ENCODE peak calls at places on chromosomes 7 and 10, in seven cellular contexts. P is stimulated activated CD8-positive, alpha-beta memory T cell treated with anti-CD3 and anti-CD28 coated beads, Interleukin-12 subunit alpha, Interleukin-12 subunit beta, amount 100 ng/mL, for 4 hours; D is lung; V is effector CD4-positive, alpha-beta T cell; I is NCI-H1092 treated with DMSO at 0.1 percent for 48 hours; O is NCI-H1105 treated with DMSO at 0.1 percent for 48 hours; J is HCT116. W is an unnamed sample.
A peak's percentile ranks its signal among the peaks of the same experiment; 100 is the strongest.

GRCh38 chr7:31192996-31193395 is 140.9 kb downstream of the ADCYAP1R1 start:
- DNase-seq in I (peak; percentile 77), P (no peak), O (peak; percentile 87), V (no peak), J (peak; percentile 36), D (peak; percentile 48), W (peak; percentile 21)

GRCh38 chr7:133837248-133837647 is 289.9 kb upstream of the LRGUK start:
- DNase-seq in D (no peak), I (peak; percentile 40), J (no peak), O (peak; percentile 87), P (no peak), V (no peak), W (peak; percentile 61)

GRCh38 chr10:29746080-29746797 is 111.5 kb upstream of the SVIL start:
- DNase-seq in I (no peak), P (no peak), O (no peak), D (no peak), V (no peak), J (no peak), W (no peak)

GRCh38 chr10:78047314-78047891 is 13.7 kb downstream of the RPS24 start:
- DNase-seq in P (peak; percentile 54), O (peak; percentile 64), J (peak; percentile 64), V (peak; percentile 79), I (peak; percentile 57), D (peak; percentile 89), W (peak; percentile 67)

GRCh38 chr7:36284470-36284869 is 105.2 kb upstream of the ANLN start:
- DNase-seq in V (no peak), I (no peak), O (no peak), D (no peak), J (no peak), P (no peak), W (no peak)

GRCh38 chr7:87517136-87517805 is 41.8 kb upstream of the ABCB4 start:
- DNase-seq in D (no peak), J (no peak), P (no peak), O (no peak), I (no peak), V (no peak), W (no peak)

GRCh38 chr10:61871487-61871886 is 30.0 kb upstream of the ARID5B start:
- DNase-seq in J (no peak), P (no peak), O (no peak), V (no peak), D (no peak), I (no peak), W (no peak)

GRCh38 chr10:110363572-110364411 is 59.1 kb upstream of the SMNDC1 start:
- DNase-seq in O (no peak), V (no peak), P (no peak), J (no peak), I (peak; percentile 21), D (no peak), W (no peak)

GRCh38 chr7:48938539-48938938 is 14.2 kb downstream of the CDC14C start:
- DNase-seq in D (no peak), J (no peak), I (no peak), V (no peak), O (no peak), P (no peak), W (no peak)

GRCh38 chr7:81004098-81004497 is 85.2 kb upstream of the SEMA3C start:
- DNase-seq in I (no peak), P (no peak), D (no peak), J (no peak), V (no peak), O (no peak), W (no peak)

GRCh38 chr7:20777377-20778062 is 9.2 kb downstream of the SP8 start:
- DNase-seq in P (no peak), V (no peak), O (no peak), J (no peak), I (no peak), D (no peak), W (no peak)

W was measured in DMS79 treated with DMSO at 0.1 percent for 48 hours.